ENCODE peak calls at places on chromosome 19, in six cellular contexts. D, Q, A, X, O and C are unnamed samples.

GRCh38 chr19:53903055-53903680 is 5.9 kb upstream of the CACNG7 start:
- DNase-seq in O (peak), A (peak), Q (peak), D (no peak), X (peak), C (peak)

GRCh38 chr19:5870986-5871394 is 650 bp upstream of the FUT5 start:
- DNase-seq in D (no peak), O (no peak), Q (no peak), A (no peak), X (no peak), C (no peak)

GRCh38 chr19:46813570-46814358 is 25.4 kb upstream of the SLC1A5 start:
- DNase-seq in X (no peak), Q (no peak), D (peak), A (no peak), O (no peak), C (no peak)

GRCh38 chr19:33587150-33587549 is 34.6 kb upstream of the CHST8 start:
- DNase-seq in Q (no peak), O (no peak), A (no peak), D (no peak), X (no peak), C (no peak)

GRCh38 chr19:35357867-35358573 is at the start of gene FFAR3:
- DNase-seq in A (no peak), O (peak), D (no peak), Q (peak), X (no peak), C (no peak)

GRCh38 chr19:6531163-6531955 is 533 bp downstream of the TNFSF9 start:
- DNase-seq in X (no peak), D (no peak), A (no peak), Q (no peak), O (no peak), C (no peak)

GRCh38 chr19:33300016-33300981 is 2.0 kb downstream of the CEBPA start:
- DNase-seq in X (no peak), A (no peak), D (peak), Q (no peak), O (no peak), C (no peak)

GRCh38 chr19:39433480-39434079 is 2.2 kb downstream of the RPS16 start:
- DNase-seq in X (no peak), O (no peak), Q (no peak), D (no peak), A (no peak), C (no peak)

GRCh38 chr19:48634036-48634342 is 3.2 kb downstream of the DBP start:
- DNase-seq in X (no peak), Q (no peak), O (no peak), D (no peak), A (no peak), C (no peak)

GRCh38 chr19:19686580-19686979 is 17.9 kb downstream of the ZNF101 start:
- DNase-seq in A (no peak), D (no peak), X (no peak), O (no peak), Q (no peak), C (no peak)

GRCh38 chr19:41324921-41325639 is 15.1 kb downstream of the CCDC97 start:
- DNase-seq in X (no peak), Q (peak), A (no peak), O (no peak), D (peak), C (no peak)

GRCh38 chr19:49450405-49450804 is 1.2 kb downstream of the PIH1D1 start:
- DNase-seq in A (no peak), Q (no peak), O (no peak), D (no peak), X (no peak), C (no peak)

GRCh38 chr19:21468791-21469190 is 36.6 kb upstream of the ZNF429 start:
- DNase-seq in Q (peak), X (no peak), O (peak), D (no peak), A (no peak), C (no peak)

GRCh38 chr19:18322318-18322758 is 538 bp downstream of the LSM4 start:
- DNase-seq in X (no peak), A (no peak), O (peak), D (no peak), Q (peak), C (no peak)

GRCh38 chr19:49758292-49758691 is 4.8 kb downstream of the TSKS start:
- DNase-seq in D (no peak), X (peak), O (no peak), Q (no peak), A (no peak), C (no peak)

GRCh38 chr19:7191946-7192691 is 102.1 kb downstream of the INSR start:
- DNase-seq in A (no peak), O (peak), D (no peak), Q (no peak), X (no peak), C (peak)

GRCh38 chr19:41219924-41220567 is 1.0 kb downstream of the AXL start:
- DNase-seq in O (no peak), Q (peak), X (no peak), D (peak), A (peak), C (no peak)

GRCh38 chr19:39927524-39928356 is 6.7 kb downstream of the FCGBP start:
- DNase-seq in A (no peak), X (no peak), D (no peak), O (no peak), Q (no peak), C (no peak)

GRCh38 chr19:46428278-46429141 is at the start of gene PNMA8C:
- DNase-seq in X (no peak), A (no peak), Q (peak), O (peak), D (peak), C (no peak)

GRCh38 chr19:20154636-20155035 is 12.4 kb upstream of the ZNF486 start:
- DNase-seq in D (no peak), X (no peak), O (no peak), Q (no peak), A (peak), C (no peak)

GRCh38 chr19:48501446-48501960 is 10.1 kb downstream of the LMTK3 start:
- DNase-seq in A (peak), X (no peak), Q (peak), O (peak), D (no peak), C (no peak)

GRCh38 chr19:5052515-5052914 is 83.6 kb downstream of the KDM4B start:
- DNase-seq in A (no peak), Q (peak), D (no peak), O (no peak), X (no peak), C (no peak)

GRCh38 chr19:5434970-5435641 is 20.1 kb upstream of the ZNRF4 start:
- DNase-seq in D (no peak), Q (no peak), A (peak), X (peak), O (peak), C (peak)

GRCh38 chr19:44749994-44750393 is 1.5 kb downstream of the BCL3 start:
- DNase-seq in Q (no peak), X (no peak), O (no peak), D (no peak), A (no peak), C (no peak)

GRCh38 chr19:23764781-23765180 is 6.1 kb upstream of the ZNF681 start:
- DNase-seq in D (no peak), Q (no peak), O (no peak), A (no peak), X (no peak), C (no peak)

GRCh38 chr19:49881186-49881585 is 3.7 kb downstream of the TBC1D17 start:
- DNase-seq in O (no peak), Q (no peak), A (no peak), D (peak), X (no peak), C (no peak)

GRCh38 chr19:48795855-48796142 is 15.0 kb downstream of the BCAT2 start:
- DNase-seq in Q (no peak), O (no peak), D (peak), X (no peak), A (no peak), C (no peak)

GRCh38 chr19:54133312-54133956 is 4.1 kb upstream of the CNOT3 start:
- DNase-seq in X (peak), Q (peak), D (no peak), A (no peak), O (no peak), C (no peak)

GRCh38 chr19:31054430-31054829 is 294.8 kb downstream of the TSHZ3 start:
- DNase-seq in O (peak), Q (peak), X (peak), A (peak), D (no peak), C (peak)

GRCh38 chr19:7224205-7224833 is 69.9 kb downstream of the INSR start:
- DNase-seq in A (no peak), D (peak), O (no peak), Q (no peak), X (peak), C (no peak)

GRCh38 chr19:39237200-39238184 is 7.3 kb downstream of the IFNL3 start:
- DNase-seq in A (peak), X (no peak), D (no peak), O (peak), Q (peak), C (no peak)

GRCh38 chr19:39843919-39844793 is 2.0 kb downstream of the FBL start:
- DNase-seq in D (no peak), A (peak), O (peak), X (peak), Q (peak), C (no peak)

GRCh38 chr19:35495107-35496064 is 5.1 kb upstream of the KRTDAP start:
- DNase-seq in Q (peak), O (peak), A (peak), X (no peak), D (peak), C (peak)

GRCh38 chr19:41161903-41162302 is 31.1 kb upstream of the CYP2S1 start:
- DNase-seq in X (no peak), D (no peak), A (no peak), Q (peak), O (no peak), C (no peak)

GRCh38 chr19:16141043-16141442 is 2.4 kb upstream of the HSH2D start:
- DNase-seq in X (no peak), O (peak), D (no peak), A (no peak), Q (no peak), C (no peak)
- TF ChIP-seq CTCF in X (no peak), O (no peak), D (no peak), A (no peak), Q (no peak), C (no peak)

DNA sequence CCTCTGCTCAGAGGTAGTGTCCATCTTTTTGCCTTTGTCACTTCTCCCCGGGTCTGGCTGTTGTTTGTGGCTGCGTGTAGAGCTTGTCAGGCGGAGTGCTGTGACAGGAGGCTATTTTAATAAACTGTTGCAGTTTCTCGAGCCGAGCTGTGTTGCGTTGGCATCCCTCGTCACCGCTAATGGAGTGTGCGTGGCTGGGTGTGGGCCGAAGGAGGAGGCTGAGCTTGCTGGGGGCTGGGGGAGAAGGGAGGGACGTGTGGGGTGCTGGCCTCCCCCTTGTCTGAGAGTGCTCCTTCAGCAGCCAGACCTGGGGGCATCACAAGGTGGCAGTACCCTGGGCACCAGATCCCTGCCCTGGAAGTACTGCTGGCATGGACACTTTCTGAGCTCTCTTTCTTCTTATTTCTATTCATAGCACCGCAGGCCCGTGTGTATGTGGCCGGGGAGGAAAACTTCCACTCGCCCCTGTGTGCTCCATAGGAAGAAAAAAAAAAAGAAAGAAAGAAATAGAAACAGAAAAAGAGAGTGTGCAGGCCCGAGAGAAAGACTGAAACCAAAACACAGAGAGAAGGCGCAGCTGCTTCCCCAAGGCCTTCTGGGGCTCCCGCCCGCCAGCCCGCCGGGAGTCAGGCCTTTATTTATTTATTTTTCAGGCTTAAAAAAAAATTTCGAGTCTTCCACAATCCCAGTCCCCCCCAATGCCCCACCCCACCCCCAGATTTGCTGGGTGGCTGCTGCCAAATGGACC is 27.0 kb downstream of the NFIX start:
- DNase-seq in D (peak), O (no peak), A (peak), Q (no peak), X (no peak), C (no peak)
- TF ChIP-seq CTCF in D (no peak), O (no peak), A (no peak), Q (no peak), X (no peak), C (no peak)

GRCh38 chr19:17211547-17212446 is 3.4 kb upstream of the USE1 start:
- DNase-seq in X (no peak), Q (no peak), A (no peak), D (peak), O (no peak), C (no peak)
- TF ChIP-seq CTCF in X (no peak), Q (no peak), A (no peak), D (no peak), O (no peak), C (no peak)

DNA sequence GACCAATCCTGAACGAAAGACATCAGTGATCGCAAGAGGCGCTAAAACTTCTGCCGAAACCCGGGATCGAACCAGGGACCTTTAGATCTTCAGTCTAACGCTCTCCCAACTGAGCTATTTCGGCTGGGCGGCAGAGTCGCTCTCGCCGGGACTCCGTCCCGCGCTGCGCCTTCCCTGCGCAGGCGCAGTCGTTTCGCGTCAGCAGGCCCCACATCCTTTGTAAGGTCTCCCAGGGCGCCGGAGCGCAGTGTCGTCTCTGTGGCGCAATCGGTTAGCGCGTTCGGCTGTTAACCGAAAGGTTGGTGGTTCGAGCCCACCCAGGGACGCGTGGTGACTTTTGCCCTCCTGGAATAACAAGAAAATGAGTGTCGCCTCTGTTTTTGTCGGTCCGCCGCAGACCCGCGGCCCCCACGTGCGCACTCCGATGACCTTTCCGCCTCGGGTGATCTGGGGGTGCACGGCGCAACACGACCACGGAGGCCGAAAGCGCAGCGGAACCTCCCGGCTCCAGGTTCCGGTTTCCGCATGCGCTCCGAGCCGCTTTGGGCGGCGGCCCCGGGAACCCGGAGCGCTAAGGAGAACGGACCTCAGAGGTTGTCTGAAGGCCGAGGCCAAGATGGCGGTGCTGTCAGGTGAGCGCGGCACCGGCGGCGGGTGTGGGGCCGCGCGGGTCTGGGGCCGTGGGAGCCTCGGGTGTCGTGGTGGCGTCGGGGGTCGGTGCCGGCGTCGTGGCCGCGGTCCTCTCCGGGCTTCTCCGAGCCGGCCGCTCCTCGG is at the start of gene NDUFS7:
- DNase-seq in X (peak), D (peak), Q (peak), A (peak), O (peak), C (peak)
- TF ChIP-seq CTCF in X (no peak), D (no peak), Q (no peak), A (no peak), O (no peak), C (no peak)

DNA sequence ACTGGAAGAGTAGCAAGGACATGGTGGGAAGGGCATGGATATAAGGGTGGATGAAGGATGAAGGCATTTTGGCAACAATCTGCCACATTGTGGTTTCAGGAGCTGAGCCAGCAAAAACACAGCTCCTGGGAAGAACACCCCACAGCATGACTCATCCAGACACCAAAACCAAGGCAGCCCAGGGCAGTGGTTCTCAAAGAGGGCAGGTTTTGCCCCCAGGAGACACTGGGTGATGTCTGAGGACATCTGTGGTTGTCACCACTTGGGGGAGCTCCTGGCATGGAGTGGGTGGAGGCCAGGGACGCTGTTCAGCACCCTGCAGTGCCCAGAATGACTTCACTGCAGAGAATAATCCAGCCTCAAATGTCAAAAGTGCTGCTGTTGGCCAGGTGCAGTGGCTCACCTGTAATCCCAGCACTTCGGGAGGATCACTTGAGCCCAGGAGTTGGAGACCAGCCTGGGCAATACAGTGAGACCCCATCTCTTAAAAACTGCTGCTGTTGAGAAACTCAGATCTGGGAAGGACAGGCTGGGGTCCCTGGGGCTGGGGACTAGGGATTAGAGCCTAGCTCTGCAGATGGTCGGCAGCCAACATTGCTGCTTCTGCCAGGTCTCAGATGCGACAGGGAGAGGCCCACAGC is 16.1 kb downstream of the ZFR2 start:
- DNase-seq in X (peak), O (peak), D (no peak), A (peak), Q (no peak), C (peak)
- TF ChIP-seq CTCF in X (no peak), O (no peak), D (no peak), A (peak), Q (peak), C (peak)

DNA sequence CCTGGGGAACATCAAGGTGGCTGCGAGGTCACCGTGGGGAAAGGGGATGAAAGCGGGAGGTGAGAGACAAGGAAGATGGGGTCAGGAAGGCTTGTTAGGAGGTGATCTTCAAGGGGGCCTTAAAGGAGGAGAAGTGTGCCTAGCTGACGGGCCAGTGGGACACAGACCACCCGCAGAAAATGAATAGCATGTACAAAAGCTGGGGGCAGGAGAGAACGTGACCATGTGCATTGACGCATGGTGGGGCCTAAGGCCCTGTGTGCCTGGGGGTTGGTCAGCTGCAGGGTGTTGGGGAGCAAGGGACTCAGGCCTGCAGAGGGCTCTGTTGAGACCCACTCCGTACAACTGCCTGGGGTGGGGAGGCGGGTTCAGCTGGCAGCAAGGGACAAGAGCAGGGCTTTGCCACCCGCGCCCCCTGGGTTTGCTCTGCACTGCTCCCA is 5.9 kb downstream of the RAB8A start:
- DNase-seq in Q (peak), A (no peak), O (no peak), X (no peak), D (no peak), C (no peak)
- TF ChIP-seq CTCF in Q (peak), A (no peak), O (no peak), X (no peak), D (no peak), C (no peak)

DNA sequence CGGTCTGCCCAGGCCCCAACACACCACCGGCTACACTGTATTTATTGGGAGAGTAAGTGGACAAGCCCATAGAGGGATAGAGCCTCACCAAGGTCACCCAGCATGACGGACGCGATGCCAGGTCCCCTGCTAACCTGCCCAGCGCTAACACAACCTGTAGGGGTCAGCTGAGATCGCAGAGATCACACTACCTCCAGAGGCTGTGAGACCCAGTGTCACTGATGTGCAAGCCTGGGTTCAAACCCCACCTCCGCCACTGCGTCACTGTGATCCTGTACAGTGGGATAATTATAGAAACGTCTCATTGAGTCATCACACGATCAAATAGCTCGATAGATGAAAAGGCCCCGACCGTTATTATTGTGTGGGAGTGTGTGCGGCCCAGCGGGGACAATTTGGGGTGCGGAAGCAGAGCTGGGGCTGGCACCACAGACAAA is 10.6 kb upstream of the TLE2 start:
- DNase-seq in X (no peak), Q (peak), A (no peak), D (no peak), O (peak), C (no peak)
- TF ChIP-seq CTCF in X (no peak), Q (peak), A (no peak), D (no peak), O (no peak), C (no peak)

DNA sequence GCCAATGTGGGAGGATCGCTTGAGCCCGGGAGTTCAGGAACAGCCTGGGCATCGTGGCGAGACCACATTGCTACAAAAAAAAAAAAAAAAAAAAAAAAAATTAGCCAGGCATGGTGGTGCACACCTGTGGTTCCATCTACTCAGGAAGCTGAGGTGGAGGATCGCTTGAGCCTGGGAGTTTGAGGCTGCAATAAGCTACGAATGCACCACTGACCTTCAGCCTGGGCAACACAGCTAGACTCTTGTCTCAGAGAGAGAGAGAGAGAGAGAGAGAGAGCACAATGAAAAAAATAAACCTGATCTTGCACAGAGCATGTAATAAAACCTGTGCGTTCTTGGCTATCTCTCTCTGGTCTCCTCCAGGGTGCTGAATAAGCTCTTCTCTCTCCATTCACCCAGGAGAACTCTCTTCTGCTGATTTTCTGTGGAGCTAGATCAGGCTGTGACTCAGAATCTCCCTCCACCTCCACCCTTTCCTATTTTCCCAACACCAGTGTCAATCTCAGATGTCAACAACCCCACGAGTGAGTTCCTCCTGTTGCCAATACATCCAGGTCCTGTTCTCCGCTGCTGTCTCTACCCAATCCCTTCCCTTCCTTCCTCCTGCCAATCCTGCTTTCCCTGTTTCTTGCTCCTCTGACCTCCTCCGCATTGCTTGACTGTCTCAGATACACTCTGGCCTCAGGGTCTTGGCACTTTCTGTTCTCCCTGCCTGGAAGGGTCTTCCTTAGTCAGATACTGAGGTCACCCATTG is 3.4 kb upstream of the ACP5 start:
- DNase-seq in X (no peak), A (no peak), O (no peak), D (no peak), Q (no peak), C (no peak)
- TF ChIP-seq CTCF in X (no peak), A (no peak), O (no peak), D (no peak), Q (no peak), C (no peak)